ENCODE peak calls at places on chromosomes 3 and 15, in six cellular contexts. I is mucosa of gallbladder, S is RPMI8226, O is dermis blood vessel endothelial cell, T is endothelial cell, J is RWPE1. B is an unnamed sample.

GRCh38 chr3:37993811-37994638 is 3.4 kb downstream of the VILL start:
- DNase-seq in S (peak), O (peak), I (peak), J (no peak), T (peak), B (peak)

GRCh38 chr15:100596792-100597191 is 5.2 kb downstream of the LINS1 start:
- DNase-seq in T (no peak), J (peak), O (no peak), I (peak), S (no peak), B (peak)

GRCh38 chr3:134057006-134057832 is 27.5 kb upstream of the SLCO2A1 start:
- DNase-seq in O (no peak), T (no peak), S (peak), I (no peak), J (peak), B (no peak)

GRCh38 chr3:49273825-49274532 is 3.1 kb downstream of the C3orf62 start:
- DNase-seq in I (no peak), J (no peak), S (no peak), T (no peak), O (no peak), B (peak)

GRCh38 chr3:197125601-197126000 is 96.0 kb upstream of the MELTF start:
- DNase-seq in I (no peak), S (no peak), T (no peak), O (no peak), J (no peak), B (no peak)

GRCh38 chr3:45135959-45136358 is 10.2 kb downstream of the CDCP1 start:
- DNase-seq in S (peak), I (no peak), J (no peak), O (no peak), T (no peak), B (no peak)

GRCh38 chr15:53307952-53308624 is 451.4 kb downstream of the WDR72 start:
- DNase-seq in I (no peak), S (no peak), T (no peak), O (no peak), J (no peak), B (no peak)

GRCh38 chr3:153456831-153457545 is 295.0 kb downstream of the RAP2B start:
- DNase-seq in O (no peak), I (no peak), T (no peak), J (no peak), S (no peak), B (no peak)

GRCh38 chr3:49903451-49904424 is at the start of gene MST1R:
- DNase-seq in O (peak), I (peak), S (peak), J (peak), T (peak), B (no peak)

GRCh38 chr3:141049681-141050080 is 1.5 kb upstream of the SPSB4 start:
- DNase-seq in S (peak), T (peak), I (no peak), O (peak), J (no peak), B (no peak)

B was measured in adrenal gland.